ENCODE peak calls at places on chromosome 22, in five cellular contexts. K is ovary; D is stimulated activated CD4-positive, alpha-beta T cell treated with anti-CD3 and anti-CD28 coated beads, Interleukin-12 subunit alpha, Interleukin-12 subunit beta, amount 100 ng/mL, for 4 hours; Z is lower lobe of right lung; R is NCI-H524 treated with DMSO at 0.1 percent for 48 hours. H is an unnamed sample.

GRCh38 chr22:24938741-24939341 is 7.7 kb downstream of the LHFPL7 start:
- DNase-seq in K (no peak), D (no peak), Z (no peak), R (no peak), H (no peak)

GRCh38 chr22:30317778-30318177 is 9.0 kb downstream of the TBC1D10A start:
- DNase-seq in K (no peak), D (no peak), Z (no peak), R (no peak), H (no peak)

GRCh38 chr22:18042685-18043084 is 18.3 kb upstream of the MICAL3 start:
- DNase-seq in K (no peak), D (no peak), Z (no peak), R (no peak), H (no peak)

GRCh38 chr22:47276219-47276843 is 513.9 kb downstream of the TBC1D22A start:
- DNase-seq in K (no peak), D (no peak), Z (no peak), R (no peak), H (no peak)

GRCh38 chr22:20779813-20780148 is 5.9 kb downstream of the SERPIND1 start:
- DNase-seq in K (no peak), D (no peak), Z (no peak), R (no peak), H (no peak)

GRCh38 chr22:17748555-17749353 is 25.5 kb downstream of the BID start:
- DNase-seq in K (no peak), D (no peak), Z (no peak), R (no peak), H (no peak)

GRCh38 chr22:29342577-29343312 is 27.2 kb upstream of the RASL10A start:
- DNase-seq in K (no peak), D (no peak), Z (no peak), R (peak), H (no peak)

GRCh38 chr22:50444663-50445062 is 30.2 kb downstream of the SBF1 start:
- DNase-seq in K (peak), D (no peak), Z (peak), R (no peak), H (no peak)

GRCh38 chr22:19361501-19362103 is 69.9 kb downstream of the HIRA start:
- DNase-seq in K (no peak), D (no peak), Z (no peak), R (no peak), H (no peak)

GRCh38 chr22:31122532-31123291 is at the start of gene INPP5J:
- DNase-seq in K (peak), D (no peak), Z (peak), R (no peak), H (no peak)

GRCh38 chr22:46089426-46090041 is 60.8 kb upstream of the PPARA start:
- DNase-seq in K (peak), D (no peak), Z (peak), R (no peak), H (peak)

GRCh38 chr22:50481440-50482106 is at the start of gene ADM2:
- DNase-seq in K (no peak), D (peak), Z (peak), R (no peak), H (no peak)

GRCh38 chr22:45207981-45208664 is 32.6 kb downstream of the KIAA0930 start:
- DNase-seq in K (no peak), D (no peak), Z (no peak), R (no peak), H (no peak)

GRCh38 chr22:42743501-42743991 is 22.9 kb upstream of the A4GALT start:
- DNase-seq in K (peak), D (no peak), Z (peak), R (no peak), H (no peak)

GRCh38 chr22:25953919-25954318 is 211.9 kb downstream of the MYO18B start:
- DNase-seq in K (no peak), D (no peak), Z (no peak), R (no peak), H (no peak)

GRCh38 chr22:50323900-50324299 is 2.9 kb downstream of the DENND6B start:
- DNase-seq in K (no peak), D (no peak), Z (no peak), R (no peak), H (no peak)

GRCh38 chr22:32801436-32802290 is at the start of gene TIMP3:
- DNase-seq in K (peak), D (peak), Z (peak), R (peak), H (no peak)

GRCh38 chr22:38067028-38067415 is 9.8 kb downstream of the PICK1 start:
- DNase-seq in K (no peak), D (no peak), Z (no peak), R (no peak), H (peak)

GRCh38 chr22:24437820-24438328 is 10.5 kb downstream of the ADORA2A start:
- DNase-seq in K (no peak), D (no peak), Z (no peak), R (no peak), H (no peak)

GRCh38 chr22:44442186-44442465 is 55.9 kb downstream of the RTL6 start:
- DNase-seq in K (no peak), D (no peak), Z (no peak), R (no peak), H (no peak)

GRCh38 chr22:43113516-43114251 is 3.1 kb downstream of the BIK start:
- DNase-seq in K (no peak), D (no peak), Z (peak), R (no peak), H (no peak)

GRCh38 chr22:22752556-22753477 is 108.4 kb downstream of the GGTLC2 start:
- DNase-seq in K (no peak), D (no peak), Z (no peak), R (no peak), H (no peak)

GRCh38 chr22:48275412-48275811 is 1513.0 kb downstream of the TBC1D22A start:
- DNase-seq in K (no peak), D (no peak), Z (no peak), R (no peak), H (no peak)

GRCh38 chr22:19223617-19224016 is 45.1 kb upstream of the SLC25A1 start:
- DNase-seq in K (no peak), D (no peak), Z (no peak), R (no peak), H (no peak)

GRCh38 chr22:19554834-19555404 is 30.7 kb upstream of the CLDN5 start:
- DNase-seq in K (no peak), D (no peak), Z (no peak), R (no peak), H (no peak)

GRCh38 chr22:49237703-49238102 is 590.0 kb downstream of the BRD1 start:
- DNase-seq in K (no peak), D (no peak), Z (no peak), R (no peak), H (no peak)

GRCh38 chr22:46846154-46846831 is 83.8 kb downstream of the TBC1D22A start:
- DNase-seq in K (no peak), D (peak), Z (no peak), R (no peak), H (no peak)

GRCh38 chr22:27867958-27868737 is 50.9 kb downstream of the PITPNB start:
- DNase-seq in K (no peak), D (no peak), Z (no peak), R (no peak), H (no peak)

GRCh38 chr22:28442951-28443876 is 236.4 kb downstream of the TTC28 start:
- DNase-seq in K (peak), D (peak), Z (peak), R (no peak), H (peak)

GRCh38 chr22:36734171-36735058 is 30.9 kb upstream of the CACNG2 start:
- DNase-seq in K (no peak), D (no peak), Z (no peak), R (no peak), H (peak)

GRCh38 chr22:27489265-27489675 is 312.3 kb downstream of the MN1 start:
- DNase-seq in K (no peak), D (no peak), Z (no peak), R (no peak), H (no peak)

GRCh38 chr22:19610518-19611253 is 86.5 kb upstream of the CLDN5 start:
- DNase-seq in K (no peak), D (no peak), Z (no peak), R (no peak), H (no peak)

GRCh38 chr22:37604875-37605274 is 3.8 kb upstream of the GGA1 start:
- DNase-seq in K (no peak), D (no peak), Z (no peak), R (no peak), H (no peak)

GRCh38 chr22:17706451-17706900 is 67.8 kb downstream of the BID start:
- DNase-seq in K (peak), D (peak), Z (no peak), R (no peak), H (no peak)

GRCh38 chr22:46120420-46120737 is 29.9 kb upstream of the PPARA start:
- DNase-seq in K (no peak), D (no peak), Z (no peak), R (no peak), H (no peak)